ENCODE peak calls at places on chromosomes 5 and 9, in eight cellular contexts. B, H, D, P, X, S, F and A are unnamed samples.
A peak's percentile ranks its signal among the peaks of the same experiment; 100 is the strongest.

GRCh38 chr9:89835676-89836075 is 230.9 kb downstream of the GADD45G start:
- DNase-seq in B (no peak), H (no peak), D (no peak), P (no peak), X (no peak), S (no peak), F (no peak), A (no peak)

GRCh38 chr9:85723220-85723619 is 18.5 kb downstream of the AGTPBP1 start:
- DNase-seq in B (peak; percentile 24), H (no peak), D (no peak), P (no peak), X (peak; percentile 26), S (no peak), F (no peak), A (no peak)

GRCh38 chr5:96327728-96328127 is 105.3 kb downstream of the PCSK1 start:
- DNase-seq in B (no peak), H (no peak), D (no peak), P (no peak), X (no peak), S (no peak), F (no peak), A (no peak)

GRCh38 chr9:14993061-14993800 is 83.0 kb upstream of the FREM1 start:
- DNase-seq in B (peak; percentile 50), H (peak; percentile 64), D (peak; percentile 98), P (peak; percentile 82), X (peak; percentile 44), S (no peak), F (peak; percentile 80), A (peak; percentile 90)

GRCh38 chr9:83649080-83649479 is 26.1 kb downstream of the IDNK start:
- DNase-seq in B (peak; percentile 75), H (peak; percentile 26), D (peak; percentile 4), P (peak; percentile 30), X (peak; percentile 78), S (peak; percentile 17), F (no peak), A (peak; percentile 61)

GRCh38 chr9:75051285-75051684 is 23.2 kb upstream of the CARNMT1 start:
- DNase-seq in B (no peak), H (no peak), D (no peak), P (no peak), X (no peak), S (no peak), F (no peak), A (no peak)

GRCh38 chr5:89728750-89729149 is 680.8 kb downstream of the CETN3 start:
- DNase-seq in B (no peak), H (no peak), D (no peak), P (no peak), X (no peak), S (no peak), F (peak; percentile 19), A (no peak)

GRCh38 chr5:144369001-144369400 is 198.3 kb downstream of the KCTD16 start:
- DNase-seq in B (no peak), H (peak; percentile 69), D (no peak), P (no peak), X (no peak), S (no peak), F (peak; percentile 81), A (no peak)

GRCh38 chr5:19534751-19535150 is 453.2 kb downstream of the CDH18 start:
- DNase-seq in B (no peak), H (no peak), D (no peak), P (no peak), X (no peak), S (no peak), F (peak; percentile 81), A (no peak)

GRCh38 chr5:122896598-122897282 is 51.3 kb downstream of the SNX24 start:
- DNase-seq in B (no peak), H (no peak), D (peak; percentile 7), P (peak; percentile 16), X (no peak), S (no peak), F (peak; percentile 6), A (no peak)

GRCh38 chr5:104843822-104844221 is 1281.2 kb upstream of the NUDT12 start:
- DNase-seq in B (no peak), H (no peak), D (no peak), P (no peak), X (no peak), S (no peak), F (no peak), A (no peak)

GRCh38 chr9:136198605-136199083 is 6.3 kb downstream of the LHX3 start:
- DNase-seq in B (no peak), H (no peak), D (no peak), P (no peak), X (no peak), S (no peak), F (no peak), A (no peak)

GRCh38 chr5:14501353-14502162 is 80.0 kb upstream of the OTULINL start:
- DNase-seq in B (no peak), H (peak; percentile 8), D (no peak), P (peak; percentile 33), X (no peak), S (no peak), F (no peak), A (no peak)

GRCh38 chr5:125338804-125339203 is 592.4 kb upstream of the ZNF608 start:
- DNase-seq in B (no peak), H (no peak), D (no peak), P (no peak), X (no peak), S (no peak), F (no peak), A (no peak)

GRCh38 chr5:64292611-64293215 is 127.1 kb downstream of the RNF180 start:
- DNase-seq in B (no peak), H (no peak), D (no peak), P (no peak), X (no peak), S (no peak), F (no peak), A (no peak)

GRCh38 chr9:92725266-92725545 is 39.4 kb downstream of the BICD2 start:
- DNase-seq in B (no peak), H (no peak), D (no peak), P (no peak), X (no peak), S (no peak), F (no peak), A (no peak)

GRCh38 chr9:114743446-114743845 is 61.5 kb upstream of the TEX48 start:
- DNase-seq in B (no peak), H (no peak), D (no peak), P (no peak), X (no peak), S (no peak), F (no peak), A (no peak)

GRCh38 chr9:129414377-129415021 is 206.4 kb downstream of the C9orf50 start:
- DNase-seq in B (peak; percentile 38), H (no peak), D (no peak), P (no peak), X (peak; percentile 39), S (no peak), F (no peak), A (no peak)

GRCh38 chr5:174115226-174115625 is 69.7 kb downstream of the NSG2 start:
- DNase-seq in B (no peak), H (no peak), D (no peak), P (no peak), X (no peak), S (no peak), F (no peak), A (no peak)

GRCh38 chr5:88984040-88984439 is 101.1 kb upstream of the MEF2C start:
- DNase-seq in B (no peak), H (peak; percentile 1), D (no peak), P (no peak), X (no peak), S (no peak), F (no peak), A (no peak)

GRCh38 chr5:154520861-154521453 is 42.9 kb upstream of the HAND1 start:
- DNase-seq in B (peak; percentile 6), H (no peak), D (peak; percentile 36), P (peak; percentile 51), X (peak; percentile 13), S (no peak), F (no peak), A (no peak)

GRCh38 chr5:179870403-179870903 is 11.8 kb upstream of the MRNIP start:
- DNase-seq in B (no peak), H (peak; percentile 5), D (no peak), P (peak; percentile 42), X (no peak), S (no peak), F (peak; percentile 2), A (peak; percentile 64)